ENCODE peak calls at places on chromosomes 5 and 9, in ten cellular contexts. U, C, N, W, Y, K, V, F, I and T are unnamed samples.

GRCh38 chr9:32136700-32137339 is 247.6 kb upstream of the ACO1 start:
- DNase-seq in U (no peak), C (no peak), N (no peak), W (no peak), Y (no peak), K (no peak), V (no peak), F (no peak), I (no peak), T (no peak)

GRCh38 chr5:73633060-73633459 is 7.1 kb downstream of the ARHGEF28 start:
- DNase-seq in U (no peak), C (no peak), N (no peak), W (no peak), Y (no peak), K (no peak), V (no peak), F (no peak), I (no peak), T (no peak)

GRCh38 chr9:105405514-105406131 is 42.2 kb upstream of the FSD1L start:
- DNase-seq in U (peak; percentile 25), C (no peak), N (no peak), W (peak; percentile 63), Y (no peak), K (peak; percentile 61), V (peak; percentile 40), F (no peak), I (no peak), T (no peak)

GRCh38 chr9:121735065-121735791 is 83.8 kb downstream of the DAB2IP start:
- DNase-seq in U (peak; percentile 64), C (no peak), N (no peak), W (no peak), Y (peak; percentile 24), K (peak; percentile 59), V (peak; percentile 5), F (no peak), I (no peak), T (peak; percentile 51)

GRCh38 chr5:106380736-106381135 is 1290.0 kb downstream of the EFNA5 start:
- DNase-seq in U (no peak), C (no peak), N (no peak), W (no peak), Y (no peak), K (peak; percentile 80), V (no peak), F (no peak), I (no peak), T (peak; percentile 29)

GRCh38 chr5:98827161-98827560 is 53.7 kb downstream of the RGMB start:
- DNase-seq in U (no peak), C (peak; percentile 51), N (peak; percentile 42), W (no peak), Y (peak; percentile 15), K (peak; percentile 27), V (no peak), F (no peak), I (no peak), T (peak; percentile 26)

GRCh38 chr9:94082956-94083355 is 1.3 kb upstream of the PTPDC1 start:
- DNase-seq in U (no peak), C (no peak), N (no peak), W (no peak), Y (no peak), K (no peak), V (no peak), F (no peak), I (no peak), T (no peak)

GRCh38 chr5:77356740-77357139 is 135.4 kb downstream of the WDR41 start:
- DNase-seq in U (peak; percentile 60), C (no peak), N (no peak), W (no peak), Y (peak; percentile 46), K (peak; percentile 58), V (peak; percentile 27), F (no peak), I (no peak), T (peak; percentile 83)

GRCh38 chr5:126540631-126541030 is 54.4 kb downstream of the ALDH7A1 start:
- DNase-seq in U (no peak), C (no peak), N (no peak), W (no peak), Y (no peak), K (no peak), V (no peak), F (no peak), I (no peak), T (no peak)

GRCh38 chr9:100126423-100126822 is 27.4 kb downstream of the INVS start:
- DNase-seq in U (no peak), C (no peak), N (no peak), W (no peak), Y (no peak), K (no peak), V (no peak), F (no peak), I (no peak), T (no peak)

GRCh38 chr5:160240350-160240749 is 11.0 kb downstream of the FABP6 start:
- DNase-seq in U (no peak), C (peak; percentile 13), N (no peak), W (no peak), Y (no peak), K (no peak), V (no peak), F (no peak), I (no peak), T (no peak)

GRCh38 chr5:59722875-59723274 is 170.7 kb downstream of the PDE4D start:
- DNase-seq in U (no peak), C (no peak), N (no peak), W (no peak), Y (no peak), K (peak; percentile 26), V (no peak), F (no peak), I (no peak), T (no peak)

GRCh38 chr5:132057498-132058255 is 2.8 kb upstream of the IL3 start:
- DNase-seq in U (no peak), C (no peak), N (no peak), W (no peak), Y (no peak), K (no peak), V (no peak), F (no peak), I (no peak), T (no peak)

GRCh38 chr5:145824040-145824439 is 11.1 kb downstream of the PRELID2 start:
- DNase-seq in U (no peak), C (no peak), N (no peak), W (no peak), Y (no peak), K (peak; percentile 47), V (no peak), F (no peak), I (no peak), T (no peak)

GRCh38 chr5:132496631-132497487 is 6.3 kb upstream of the IRF1 start:
- DNase-seq in U (peak; percentile 86), C (peak; percentile 70), N (peak; percentile 63), W (peak; percentile 43), Y (peak; percentile 69), K (peak; percentile 72), V (peak; percentile 75), F (peak; percentile 60), I (no peak), T (no peak)

GRCh38 chr9:87346061-87346665 is 151.5 kb upstream of the DAPK1 start:
- DNase-seq in U (no peak), C (no peak), N (no peak), W (no peak), Y (no peak), K (no peak), V (no peak), F (no peak), I (no peak), T (no peak)

GRCh38 chr5:157748740-157749461 is 5.4 kb downstream of the LSM11 start:
- DNase-seq in U (no peak), C (no peak), N (no peak), W (no peak), Y (no peak), K (peak; percentile 90), V (no peak), F (no peak), I (no peak), T (peak; percentile 38)